ENCODE peak calls at places on chromosomes 5 and 9, in nine cellular contexts. B is HCT116; G is AG04449; Y is pancreas; Z is heart right ventricle; F is sigmoid colon; V is AG04450; N is left ventricle myocardium inferior; S is CD8-positive, alpha-beta T cell. R is an unnamed sample.
A peak's percentile ranks its signal among the peaks of the same experiment; 100 is the strongest.

GRCh38 chr9:135137398-135137832 is 49.9 kb downstream of the OLFM1 start:
- DNase-seq in Z (no peak), S (no peak), F (no peak), V (no peak), N (no peak), B (no peak), Y (no peak), G (no peak), R (no peak)

GRCh38 chr9:111483419-111483861 is 743 bp downstream of the ECPAS start:
- DNase-seq in Y (no peak), V (no peak), B (no peak), F (no peak), N (no peak), S (peak; percentile 38), G (no peak), Z (peak; percentile 57), R (no peak)

GRCh38 chr5:163624466-163624865 is 119.0 kb downstream of the MAT2B start:
- DNase-seq in F (no peak), Y (no peak), N (no peak), V (no peak), B (no peak), G (no peak), Z (no peak), S (no peak), R (no peak)

GRCh38 chr9:134502261-134503211 is 139.1 kb upstream of the COL5A1 start:
- DNase-seq in S (no peak), F (peak; percentile 90), Z (peak; percentile 72), Y (peak; percentile 33), V (peak; percentile 97), G (peak; percentile 96), B (no peak), N (peak; percentile 72), R (peak; percentile 99)

GRCh38 chr5:19496056-19496455 is 491.9 kb downstream of the CDH18 start:
- DNase-seq in B (no peak), F (no peak), S (no peak), V (no peak), Y (no peak), N (no peak), G (no peak), Z (no peak), R (no peak)

GRCh38 chr5:80668016-80668969 is 13.5 kb upstream of the DHFR start:
- DNase-seq in Z (no peak), V (no peak), B (no peak), F (no peak), S (no peak), Y (no peak), G (no peak), N (no peak), R (no peak)

GRCh38 chr5:50853151-50853550 is 186.7 kb downstream of the PARP8 start:
- DNase-seq in G (no peak), Z (peak; percentile 6), V (no peak), F (peak; percentile 61), B (no peak), S (no peak), Y (peak; percentile 31), N (peak; percentile 14), R (no peak)

GRCh38 chr5:15752886-15753285 is 252.9 kb downstream of the FBXL7 start:
- DNase-seq in F (peak; percentile 72), S (no peak), N (peak; percentile 73), Y (no peak), B (no peak), Z (peak; percentile 75), G (no peak), V (no peak), R (peak; percentile 24)

GRCh38 chr9:97830884-97831829 is 21.9 kb upstream of the FOXE1 start:
- DNase-seq in V (no peak), G (no peak), Z (no peak), B (no peak), Y (no peak), S (no peak), N (no peak), F (no peak), R (no peak)

GRCh38 chr5:91712718-91713117 is 329.6 kb upstream of the ARRDC3 start:
- DNase-seq in V (no peak), Z (no peak), G (no peak), B (no peak), F (no peak), N (no peak), Y (no peak), S (no peak), R (peak; percentile 26)

GRCh38 chr5:79878721-79879336 is 112.2 kb downstream of the MTX3 start:
- DNase-seq in F (no peak), N (no peak), Y (no peak), S (no peak), Z (no peak), B (peak; percentile 31), G (no peak), V (no peak), R (peak; percentile 7)

GRCh38 chr5:86570427-86571083 is 47.2 kb upstream of the COX7C start:
- DNase-seq in B (no peak), G (no peak), N (no peak), Y (no peak), F (no peak), Z (no peak), S (no peak), V (no peak), R (no peak)

GRCh38 chr5:76204713-76205112 is 121.5 kb downstream of the SV2C start:
- DNase-seq in F (no peak), G (no peak), Y (no peak), S (no peak), V (no peak), B (no peak), Z (no peak), N (no peak), R (no peak)

GRCh38 chr5:20276061-20276958 is 288.3 kb upstream of the CDH18 start:
- DNase-seq in S (no peak), V (peak; percentile 66), N (no peak), G (peak; percentile 21), F (no peak), B (no peak), Y (no peak), Z (no peak), R (peak; percentile 3)

GRCh38 chr5:142881727-142882126 is 111.5 kb downstream of the ARHGAP26 start:
- DNase-seq in Y (no peak), B (no peak), G (no peak), S (no peak), N (no peak), F (no peak), Z (no peak), V (no peak), R (no peak)

GRCh38 chr9:89929721-89930480 is 325.1 kb downstream of the GADD45G start:
- DNase-seq in V (no peak), S (no peak), B (no peak), G (no peak), Y (no peak), Z (no peak), F (no peak), N (peak; percentile 34), R (no peak)

GRCh38 chr9:81492710-81493447 is 196.5 kb downstream of the TLE1 start:
- DNase-seq in B (no peak), Z (no peak), V (peak; percentile 98), G (peak; percentile 95), F (no peak), N (no peak), Y (no peak), S (no peak), R (peak; percentile 92)

DNA sequence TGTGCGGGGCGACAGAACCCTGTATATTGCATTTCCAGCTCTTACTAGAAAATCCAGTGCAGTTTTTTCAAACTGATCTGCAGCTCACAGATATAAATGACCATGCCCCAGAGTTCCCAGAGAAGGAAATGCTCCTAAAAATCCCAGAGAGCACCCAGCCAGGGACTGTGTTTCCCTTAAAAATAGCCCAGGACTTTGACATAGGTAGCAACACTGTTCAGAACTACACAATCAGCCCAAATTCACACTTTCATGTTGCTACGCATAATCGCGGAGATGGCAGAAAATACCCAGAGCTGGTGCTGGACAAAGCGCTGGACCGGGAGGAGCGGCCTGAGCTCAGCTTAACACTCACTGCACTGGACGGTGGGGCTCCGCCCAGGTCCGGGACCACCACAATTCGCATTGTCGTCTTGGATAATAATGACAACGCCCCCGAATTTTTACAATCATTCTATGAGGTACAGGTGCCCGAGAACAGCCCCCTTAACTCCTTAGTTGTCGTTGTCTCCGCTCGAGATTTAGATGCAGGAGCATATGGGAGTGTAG is 786 bp downstream of the PCDHB5 start:
- DNase-seq in B (no peak), F (no peak), V (no peak), Y (no peak), S (no peak), Z (no peak), N (no peak), G (no peak), R (no peak)
- H3K4me3 ChIP-seq in B (no peak overlapping the region), F (peak overlapping the region; percentile 44), V (no peak overlapping the region), Y (peak overlapping the region; percentile 50), S (no peak overlapping the region), Z (peak overlapping the region; percentile 17), N (peak overlapping the region; percentile 58), G (no peak overlapping the region), R (peak overlapping the region; percentile 48)

GRCh38 chr5:1014781-1015221 is 6.2 kb downstream of the NKD2 start:
- DNase-seq in F (peak; percentile 59), S (no peak), B (no peak), Y (no peak), N (peak; percentile 15), G (no peak), Z (no peak), V (no peak), R (no peak)
- TF ChIP-seq CTCF in F (no peak), S (no peak), B (no peak), Y (no peak), N (no peak), G (no peak), Z (no peak), V (no peak), R (no peak)

DNA sequence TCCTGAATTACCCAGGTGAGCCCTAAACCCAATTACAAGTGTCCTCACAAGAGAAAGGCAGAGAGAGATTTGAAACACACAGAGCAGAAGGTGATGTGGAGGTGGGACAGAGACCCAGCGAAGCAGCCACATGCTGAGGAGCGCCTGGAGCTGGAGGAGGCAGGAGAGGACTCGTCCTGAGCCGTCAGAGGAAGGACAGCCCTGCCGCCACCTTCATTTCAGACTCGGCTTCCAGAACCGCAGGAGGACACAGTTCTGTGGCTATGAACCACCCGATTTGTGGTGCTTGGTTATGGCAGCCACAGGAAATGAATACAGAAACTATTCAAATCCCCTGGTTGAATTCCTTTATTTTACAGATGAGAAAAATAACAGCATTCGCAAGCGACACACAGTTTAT is 16.4 kb upstream of the FBP1 start:
- DNase-seq in G (no peak), F (no peak), V (no peak), B (no peak), Z (no peak), S (no peak), Y (no peak), N (no peak), R (no peak)
- H3K4me3 ChIP-seq in G (no peak overlapping the region), F (peak overlapping the region; percentile 13), V (no peak overlapping the region), B (no peak overlapping the region), Z (no peak overlapping the region), S (peak overlapping the region; percentile 34), Y (no peak overlapping the region), N (no peak overlapping the region), R (no peak overlapping the region)

GRCh38 chr9:15357050-15357653 is 50.1 kb upstream of the TTC39B start:
- DNase-seq in V (no peak), B (no peak), S (peak; percentile 20), G (no peak), Y (no peak), Z (no peak), N (no peak), F (no peak), R (no peak)
- TF ChIP-seq CTCF in V (no peak), B (no peak), S (no peak), G (no peak), Y (no peak), Z (no peak), N (no peak), F (no peak), R (no peak)

R was measured in foreskin fibroblast.